ENCODE peak calls at places on chromosomes 2 and 18, in four cellular contexts. One of them, this sample, is unnamed.

GRCh38 chr2:25936889-25937545 is 45.3 kb downstream of the KIF3C start:
- DNase-seq in A549: no peak
- DNase-seq in pancreas: no peak
- DNase-seq in endodermal cell: no peak
- DNase-seq in this sample: no peak

GRCh38 chr2:196566969-196567666 is 72.4 kb upstream of the CCDC150 start:
- DNase-seq in pancreas: no peak
- DNase-seq in A549: no peak
- DNase-seq in endodermal cell: no peak
- DNase-seq in this sample: no peak

GRCh38 chr2:201644001-201644400 is 698 bp upstream of the TMEM237 start:
- DNase-seq in A549: no peak
- DNase-seq in pancreas: no peak
- DNase-seq in endodermal cell: no peak
- DNase-seq in this sample: no peak

GRCh38 chr2:76870011-76870410 is 652.2 kb downstream of the LRRTM4 start:
- DNase-seq in pancreas: no peak
- DNase-seq in endodermal cell: no peak
- DNase-seq in A549: no peak
- DNase-seq in this sample: no peak

GRCh38 chr2:223459328-223459939 is 142.7 kb downstream of the SCG2 start:
- DNase-seq in endodermal cell: no peak
- DNase-seq in pancreas: no peak
- DNase-seq in A549: peak; percentile 22
- DNase-seq in this sample: no peak

GRCh38 chr2:11753886-11754704 is 7.7 kb downstream of the LPIN1 start:
- DNase-seq in A549: peak; percentile 37
- DNase-seq in pancreas: no peak
- DNase-seq in endodermal cell: peak; percentile 56
- DNase-seq in this sample: no peak

GRCh38 chr2:44061469-44061868 is 65.7 kb upstream of the LRPPRC start:
- DNase-seq in pancreas: no peak
- DNase-seq in A549: no peak
- DNase-seq in endodermal cell: no peak
- DNase-seq in this sample: no peak

GRCh38 chr2:237400199-237400598 is 13.8 kb downstream of the COL6A3 start:
- DNase-seq in endodermal cell: no peak
- DNase-seq in A549: no peak
- DNase-seq in pancreas: no peak
- DNase-seq in this sample: no peak

GRCh38 chr2:174965992-174966789 is 39.0 kb downstream of the CHN1 start:
- DNase-seq in endodermal cell: no peak
- DNase-seq in A549: no peak
- DNase-seq in pancreas: no peak
- DNase-seq in this sample: no peak

GRCh38 chr18:47530695-47531094 is 279.2 kb upstream of the SKOR2 start:
- DNase-seq in A549: no peak
- DNase-seq in endodermal cell: no peak
- DNase-seq in pancreas: no peak
- DNase-seq in this sample: no peak

GRCh38 chr18:47528343-47528742 is 276.9 kb upstream of the SKOR2 start:
- DNase-seq in pancreas: no peak
- DNase-seq in endodermal cell: no peak
- DNase-seq in A549: no peak
- DNase-seq in this sample: no peak

GRCh38 chr18:47526147-47526546 is 274.7 kb upstream of the SKOR2 start:
- DNase-seq in endodermal cell: no peak
- DNase-seq in pancreas: no peak
- DNase-seq in A549: no peak
- DNase-seq in this sample: no peak

DNA sequence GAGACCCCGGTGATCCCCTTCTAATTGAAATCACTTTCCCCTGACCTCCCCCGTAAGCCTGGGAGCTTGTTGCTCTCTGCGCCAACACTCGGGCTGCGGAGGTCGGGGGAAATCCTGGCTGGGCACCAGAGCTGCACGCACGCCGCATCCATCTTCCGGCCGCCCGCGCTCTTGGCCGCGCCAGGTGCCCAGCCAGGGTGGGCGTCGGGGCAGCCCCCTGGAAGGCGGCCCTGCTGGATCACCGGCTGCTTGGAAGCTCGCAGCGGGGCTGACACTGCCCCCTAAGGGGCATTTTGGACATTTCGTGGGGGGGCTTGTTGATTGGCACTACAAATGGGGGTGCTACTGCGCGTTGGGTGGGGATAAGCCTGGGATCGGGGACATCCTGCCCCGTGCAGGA is 280.3 kb upstream of the SKOR2 start:
- DNase-seq in pancreas: no peak
- DNase-seq in A549: no peak
- DNase-seq in endodermal cell: peak; percentile 62
- DNase-seq in this sample: no peak
- TF ChIP-seq CTCF in pancreas: no peak
- TF ChIP-seq CTCF in A549: no peak
- TF ChIP-seq CTCF in endodermal cell: peak; percentile 60
- TF ChIP-seq CTCF in this sample: no peak

GRCh38 chr2:95346738-95347671 is 49.9 kb downstream of the KCNIP3 start:
- DNase-seq in pancreas: no peak
- DNase-seq in endodermal cell: peak; percentile 80
- DNase-seq in A549: no peak
- DNase-seq in this sample: no peak
- H3K4me3 ChIP-seq in pancreas: peak overlapping the region; percentile 55
- H3K4me3 ChIP-seq in endodermal cell: no peak overlapping the region
- H3K4me3 ChIP-seq in A549: peak overlapping the region; percentile 62
- H3K4me3 ChIP-seq in this sample: peak overlapping the region; percentile 53

GRCh38 chr2:231489990-231490389 is 25.7 kb upstream of the NCL start:
- DNase-seq in A549: peak; percentile 35
- DNase-seq in endodermal cell: peak; percentile 70
- DNase-seq in pancreas: no peak
- DNase-seq in this sample: no peak
- TF ChIP-seq CTCF in A549: peak; percentile 31
- TF ChIP-seq CTCF in endodermal cell: peak; percentile 67
- TF ChIP-seq CTCF in pancreas: no peak
- TF ChIP-seq CTCF in this sample: peak; percentile 38

DNA sequence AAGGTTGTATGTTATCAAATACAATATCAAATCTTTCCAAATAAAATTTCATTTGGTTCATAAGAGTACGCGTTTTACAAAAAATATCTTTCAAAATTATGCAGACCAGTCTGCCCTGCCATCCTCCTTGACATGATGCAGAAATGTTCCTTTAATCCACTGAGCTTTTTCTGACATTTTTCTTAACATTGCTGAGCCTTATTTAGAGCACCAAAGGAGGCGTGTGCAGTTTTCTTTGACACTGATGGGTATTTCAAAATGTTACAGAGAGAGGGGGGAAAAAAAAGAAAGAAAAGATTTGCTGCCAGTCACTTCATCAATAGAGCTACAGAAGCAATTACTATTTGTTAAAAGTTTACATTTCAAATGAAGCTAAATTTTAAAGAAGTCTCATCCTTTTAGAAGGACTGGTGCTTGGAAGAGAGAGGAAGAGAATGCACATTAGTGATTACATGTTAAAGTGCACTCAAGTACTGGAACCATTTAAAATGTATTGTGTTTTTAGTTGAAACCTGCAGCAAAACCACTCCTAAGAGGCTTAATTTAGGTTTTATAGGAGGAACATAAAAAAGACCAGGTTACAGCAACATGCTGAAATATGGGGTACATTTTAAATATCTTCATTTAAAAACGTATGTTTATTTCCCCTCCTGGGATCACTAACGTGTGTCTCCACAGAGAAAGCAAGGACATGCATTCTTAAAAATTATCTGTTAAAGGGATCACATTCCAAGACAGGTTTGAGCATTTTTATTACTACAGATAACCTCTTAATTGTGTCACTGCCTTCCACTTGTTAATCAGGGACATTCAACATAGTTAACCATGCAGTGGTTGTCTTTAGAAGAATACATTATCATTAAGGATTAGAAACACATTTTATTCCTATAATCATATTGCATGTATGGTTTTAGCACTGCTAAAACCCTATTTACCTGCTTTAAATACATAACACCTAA is 258.4 kb downstream of the MEIS1 start:
- DNase-seq in pancreas: no peak
- DNase-seq in A549: no peak
- DNase-seq in endodermal cell: no peak
- DNase-seq in this sample: no peak
- H3K4me3 ChIP-seq in pancreas: no peak overlapping the region
- H3K4me3 ChIP-seq in A549: no peak overlapping the region
- H3K4me3 ChIP-seq in endodermal cell: no peak overlapping the region
- H3K4me3 ChIP-seq in this sample: no peak overlapping the region

DNA sequence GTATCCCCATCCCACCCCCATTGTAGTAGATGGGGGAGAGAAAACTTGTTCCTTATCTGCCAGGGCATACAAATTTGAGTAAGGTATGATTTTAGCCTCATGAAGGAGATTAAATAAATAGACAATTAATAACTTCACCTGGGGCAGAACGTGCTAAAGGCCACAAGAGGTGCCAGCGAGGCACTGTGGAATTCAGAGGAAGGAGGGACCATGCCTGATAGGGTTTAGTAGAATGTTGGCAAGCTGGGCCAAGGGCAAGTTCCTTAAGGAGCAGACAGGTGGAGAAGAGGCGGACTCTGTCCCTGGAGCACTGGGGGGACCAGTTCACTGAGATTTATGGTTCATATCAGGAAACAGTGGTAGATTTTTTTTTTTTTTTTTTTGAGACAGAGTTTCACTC is 22.5 kb downstream of the STAMBP start:
- DNase-seq in endodermal cell: peak; percentile 67
- DNase-seq in pancreas: no peak
- DNase-seq in A549: peak; percentile 61
- DNase-seq in this sample: no peak
- TF ChIP-seq CTCF in endodermal cell: peak; percentile 70
- TF ChIP-seq CTCF in pancreas: no peak
- TF ChIP-seq CTCF in A549: peak; percentile 27
- TF ChIP-seq CTCF in this sample: peak; percentile 28